ENCODE peak calls at places on chromosomes 5 and 9, in five cellular contexts. E is lower leg skin, P is ELR, O is Panc1, M is NCI-H1105 treated with DMSO at 0.1 percent for 48 hours. V is an unnamed sample.
A peak's percentile ranks its signal among the peaks of the same experiment; 100 is the strongest.

GRCh38 chr9:79115176-79115575 is 456.6 kb upstream of the TLE4 start:
- DNase-seq in E (no peak), P (no peak), O (no peak), M (no peak), V (no peak)

GRCh38 chr5:159915913-159916840 is at the start of gene ADRA1B:
- DNase-seq in E (peak; percentile 93), P (peak; percentile 73), O (no peak), M (peak; percentile 51), V (peak; percentile 39)

GRCh38 chr9:116032683-116033440 is 120.7 kb upstream of the PAPPA start:
- DNase-seq in E (no peak), P (no peak), O (no peak), M (no peak), V (no peak)

GRCh38 chr9:18658764-18659705 is 185.1 kb downstream of the ADAMTSL1 start:
- DNase-seq in E (no peak), P (peak; percentile 75), O (no peak), M (no peak), V (no peak)

GRCh38 chr5:123090641-123091257 is 1.7 kb downstream of the PRDM6 start:
- DNase-seq in E (no peak), P (no peak), O (no peak), M (no peak), V (no peak)

GRCh38 chr5:172795401-172795977 is 24.5 kb upstream of the DUSP1 start:
- DNase-seq in E (peak; percentile 99), P (peak; percentile 93), O (no peak), M (no peak), V (peak; percentile 96)

GRCh38 chr5:143121135-143121474 is 282.4 kb downstream of the NR3C1 start:
- DNase-seq in E (no peak), P (no peak), O (no peak), M (no peak), V (no peak)

GRCh38 chr5:145976431-145977155 is 40.2 kb downstream of the SH3RF2 start:
- DNase-seq in E (no peak), P (peak; percentile 58), O (no peak), M (no peak), V (no peak)

GRCh38 chr5:141848771-141849370 is 29.3 kb downstream of the PCDH1 start:
- DNase-seq in E (no peak), P (peak; percentile 92), O (peak; percentile 41), M (no peak), V (no peak)

GRCh38 chr5:112848116-112848811 is 12.8 kb upstream of the SRP19 start:
- DNase-seq in E (no peak), P (peak; percentile 83), O (peak; percentile 64), M (peak; percentile 49), V (no peak)

GRCh38 chr9:70933318-70933717 is 188.1 kb downstream of the TRPM3 start:
- DNase-seq in E (no peak), P (no peak), O (no peak), M (no peak), V (no peak)

GRCh38 chr9:33289501-33289900 is 815 bp upstream of the NFX1 start:
- DNase-seq in E (peak; percentile 87), P (peak; percentile 20), O (no peak), M (no peak), V (no peak)

GRCh38 chr9:123157216-123157615 is 111.2 kb downstream of the STRBP start:
- DNase-seq in E (no peak), P (no peak), O (no peak), M (no peak), V (no peak)

GRCh38 chr5:115977988-115978387 is 15.7 kb downstream of the LVRN start:
- DNase-seq in E (no peak), P (peak; percentile 88), O (no peak), M (no peak), V (no peak)

GRCh38 chr9:117224676-117225075 is 190.2 kb downstream of the ASTN2 start:
- DNase-seq in E (no peak), P (no peak), O (no peak), M (peak; percentile 73), V (no peak)

GRCh38 chr5:157464518-157465171 is 4.6 kb downstream of the NIPAL4 start:
- DNase-seq in E (peak; percentile 86), P (peak; percentile 94), O (no peak), M (no peak), V (peak; percentile 62)

V was measured in gastrocnemius medialis.